ENCODE peak calls at places on chromosomes 4 and X, in eight cellular contexts. V is bronchial epithelial cell; H is heart left ventricle; C is AG09309; W is omental fat pad; D is WERI-Rb-1; E is CD4-positive, alpha-beta T cell; Z is vagina. S is an unnamed sample.

GRCh38 chr4:53682196-53682595 is 90.9 kb upstream of the LNX1 start:
- DNase-seq in V (no peak), H (no peak), C (peak; percentile 24), W (no peak), D (no peak), E (no peak), Z (no peak), S (no peak)

GRCh38 chrX:67700607-67701006 is 156.8 kb downstream of the AR start:
- DNase-seq in V (peak; percentile 13), H (no peak), C (no peak), W (no peak), D (no peak), E (no peak), Z (no peak), S (peak; percentile 0)

GRCh38 chr4:112410364-112410763 is 105.6 kb downstream of the NEUROG2 start:
- DNase-seq in V (peak; percentile 76), H (no peak), C (no peak), W (no peak), D (no peak), E (no peak), Z (no peak), S (peak; percentile 73)

GRCh38 chr4:16524911-16525574 is 298.8 kb upstream of the TAPT1 start:
- DNase-seq in V (no peak), H (no peak), C (peak; percentile 34), W (no peak), D (no peak), E (no peak), Z (no peak), S (no peak)

GRCh38 chr4:78136109-78137081 is 79.3 kb downstream of the FRAS1 start:
- DNase-seq in V (no peak), H (no peak), C (no peak), W (no peak), D (peak; percentile 23), E (no peak), Z (no peak), S (no peak)

GRCh38 chr4:123526511-123526910 is 129.9 kb downstream of the SPRY1 start:
- DNase-seq in V (no peak), H (no peak), C (no peak), W (no peak), D (no peak), E (no peak), Z (no peak), S (no peak)

GRCh38 chr4:17574206-17574605 is 2.8 kb upstream of the LAP3 start:
- DNase-seq in V (no peak), H (no peak), C (no peak), W (no peak), D (no peak), E (no peak), Z (no peak), S (no peak)

GRCh38 chrX:9942086-9942485 is 25.1 kb upstream of the CLDN34 start:
- DNase-seq in V (no peak), H (no peak), C (no peak), W (no peak), D (no peak), E (no peak), Z (no peak), S (no peak)

GRCh38 chr4:89314291-89314690 is 6.7 kb upstream of the GPRIN3 start:
- DNase-seq in V (no peak), H (no peak), C (no peak), W (no peak), D (no peak), E (no peak), Z (no peak), S (no peak)

GRCh38 chr4:40685300-40685699 is 55.6 kb upstream of the RBM47 start:
- DNase-seq in V (peak; percentile 68), H (no peak), C (no peak), W (no peak), D (no peak), E (no peak), Z (no peak), S (peak; percentile 51)

GRCh38 chr4:61716437-61716836 is 516.3 kb downstream of the ADGRL3 start:
- DNase-seq in V (no peak), H (no peak), C (no peak), W (no peak), D (no peak), E (no peak), Z (no peak), S (no peak)

GRCh38 chr4:2712261-2712842 is 43.8 kb downstream of the TNIP2 start:
- DNase-seq in V (no peak), H (no peak), C (no peak), W (no peak), D (no peak), E (no peak), Z (no peak), S (no peak)

GRCh38 chrX:41335590-41336331 is 1.8 kb downstream of the DDX3X start:
- DNase-seq in V (no peak), H (no peak), C (peak; percentile 62), W (no peak), D (no peak), E (no peak), Z (no peak), S (no peak)

GRCh38 chrX:41332988-41333743 is 796 bp upstream of the DDX3X start:
- DNase-seq in V (peak; percentile 57), H (peak; percentile 85), C (peak; percentile 46), W (peak; percentile 71), D (peak; percentile 95), E (peak; percentile 72), Z (no peak), S (peak; percentile 75)

GRCh38 chrX:41333744-41333993 is 293 bp upstream of the DDX3X start:
- DNase-seq in V (peak; percentile 65), H (no peak), C (peak; percentile 63), W (peak; percentile 50), D (no peak), E (peak; percentile 54), Z (no peak), S (peak; percentile 76)

GRCh38 chrX:41334866-41335589 is 1.1 kb downstream of the DDX3X start:
- DNase-seq in V (no peak), H (peak; percentile 67), C (no peak), W (no peak), D (peak; percentile 48), E (peak; percentile 25), Z (no peak), S (peak; percentile 32)

GRCh38 chrX:41333994-41334865 is at the start of gene DDX3X:
- DNase-seq in V (peak; percentile 69), H (peak; percentile 86), C (peak; percentile 72), W (peak; percentile 85), D (peak; percentile 93), E (peak; percentile 69), Z (no peak), S (peak; percentile 79)
- TF ChIP-seq CTCF in V (peak; percentile 26), H (peak; percentile 20), C (peak; percentile 20), W (peak; percentile 4), D (peak; percentile 43), E (no peak), Z (peak; percentile 45), S (no peak)

GRCh38 chr4:15007201-15007600 is 4.9 kb downstream of the CPEB2 start:
- DNase-seq in V (no peak), H (no peak), C (no peak), W (no peak), D (no peak), E (no peak), Z (no peak), S (no peak)

GRCh38 chr4:15004701-15005301 is 2.5 kb downstream of the CPEB2 start:
- DNase-seq in V (peak; percentile 57), H (peak; percentile 88), C (no peak), W (peak; percentile 54), D (peak; percentile 58), E (peak; percentile 12), Z (no peak), S (peak; percentile 78)

GRCh38 chr4:15003891-15004700 is 1.8 kb downstream of the CPEB2 start:
- DNase-seq in V (peak; percentile 8), H (peak; percentile 57), C (no peak), W (no peak), D (peak; percentile 45), E (peak; percentile 35), Z (no peak), S (peak; percentile 42)

GRCh38 chr4:15005474-15006115 is 3.3 kb downstream of the CPEB2 start:
- DNase-seq in V (peak; percentile 7), H (no peak), C (no peak), W (no peak), D (no peak), E (no peak), Z (no peak), S (no peak)

DNA sequence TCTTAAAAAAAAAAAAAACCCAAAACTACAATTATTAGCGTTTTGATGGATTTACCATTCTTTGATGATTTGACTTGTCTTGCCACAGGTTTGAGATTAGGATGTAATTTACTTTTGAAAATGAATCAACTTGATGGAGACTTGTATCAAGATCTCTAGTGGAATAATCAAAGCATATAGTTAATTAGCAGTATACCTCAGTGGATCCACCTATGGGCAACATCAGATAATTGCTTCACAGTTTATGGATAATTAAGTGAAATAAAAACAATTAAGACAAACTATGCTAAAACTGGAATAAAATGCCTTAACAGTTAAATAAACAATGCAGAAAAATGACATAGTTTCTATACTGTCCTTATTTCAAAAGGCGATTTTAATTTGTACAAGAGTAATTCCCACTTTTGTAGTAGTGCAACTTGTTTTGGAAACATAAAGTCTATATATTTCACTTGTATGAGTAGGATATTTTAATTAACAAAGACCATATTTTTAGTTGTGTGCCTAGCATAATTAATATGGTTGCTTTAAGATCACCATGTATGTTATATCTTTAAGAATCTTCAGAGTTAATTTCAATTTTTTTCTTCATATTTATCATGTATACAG is 4.2 kb downstream of the CPEB2 start:
- DNase-seq in V (peak; percentile 62), H (no peak), C (no peak), W (no peak), D (no peak), E (no peak), Z (no peak), S (peak; percentile 41)
- TF ChIP-seq CTCF in V (peak; percentile 33), H (peak; percentile 53), C (peak; percentile 31), W (no peak), D (peak; percentile 19), E (peak; percentile 78), Z (peak; percentile 27), S (peak; percentile 56)

GRCh38 chr4:4859799-4860380 is 425 bp downstream of the MSX1 start:
- DNase-seq in V (no peak), H (no peak), C (no peak), W (no peak), D (no peak), E (no peak), Z (no peak), S (no peak)

GRCh38 chr4:4859010-4859798 is at the start of gene MSX1:
- DNase-seq in V (peak; percentile 10), H (peak; percentile 90), C (peak; percentile 41), W (peak; percentile 72), D (peak; percentile 92), E (no peak), Z (no peak), S (peak; percentile 59)

GRCh38 chr4:4860803-4861591 is 1.5 kb downstream of the MSX1 start:
- DNase-seq in V (no peak), H (peak; percentile 69), C (no peak), W (no peak), D (no peak), E (no peak), Z (no peak), S (no peak)

GRCh38 chr4:4861592-4862551 is 2.4 kb downstream of the MSX1 start:
- DNase-seq in V (no peak), H (no peak), C (no peak), W (no peak), D (no peak), E (no peak), Z (no peak), S (no peak)

GRCh38 chr4:4860381-4860802 is 927 bp downstream of the MSX1 start:
- DNase-seq in V (no peak), H (no peak), C (no peak), W (no peak), D (no peak), E (no peak), Z (no peak), S (no peak)
- TF ChIP-seq CTCF in V (no peak), H (no peak), C (peak; percentile 15), W (no peak), D (no peak), E (no peak), Z (no peak), S (no peak)

GRCh38 chrX:51336584-51336983 is 4.0 kb downstream of the NUDT10 start:
- DNase-seq in V (peak; percentile 35), H (peak; percentile 13), C (peak; percentile 10), W (no peak), D (peak; percentile 9), E (no peak), Z (no peak), S (peak; percentile 42)
- TF ChIP-seq CTCF in V (peak; percentile 40), H (peak; percentile 60), C (peak; percentile 63), W (no peak), D (peak; percentile 11), E (peak; percentile 58), Z (no peak), S (peak; percentile 47)

S was measured in epithelial cell of esophagus.